ENCODE peak calls at places on chromosomes 12 and 14, in nine cellular contexts. One of them, this sample, is unnamed. For H3K4me1, the result is how much of the 10 kb centered on the place peaks cover.

GRCh38 chr12:115370204-115370603 is 686.2 kb upstream of the TBX3 start:
- DNase-seq in uterus: no peak
- DNase-seq in pancreas: no peak
- DNase-seq in lower lobe of right lung: no peak
- DNase-seq in psoas muscle: no peak
- DNase-seq in MM.1S: no peak
- DNase-seq in A549: no peak
- DNase-seq in A673: no peak
- DNase-seq in PC-9: no peak
- DNase-seq in this sample: no peak

GRCh38 chr14:77554816-77555599 is 56.4 kb upstream of the ISM2 start:
- DNase-seq in PC-9: no peak
- DNase-seq in lower lobe of right lung: no peak
- DNase-seq in A673: no peak
- DNase-seq in uterus: no peak
- DNase-seq in psoas muscle: no peak
- DNase-seq in pancreas: no peak
- DNase-seq in A549: no peak
- DNase-seq in MM.1S: no peak
- DNase-seq in this sample: no peak

GRCh38 chr12:116861331-116861730 is 19.9 kb downstream of the HRK start:
- DNase-seq in lower lobe of right lung: no peak
- DNase-seq in A549: no peak
- DNase-seq in A673: peak
- DNase-seq in pancreas: no peak
- DNase-seq in MM.1S: peak
- DNase-seq in PC-9: no peak
- DNase-seq in psoas muscle: peak
- DNase-seq in uterus: peak
- DNase-seq in this sample: peak

GRCh38 chr12:19744760-19745218 is 305.5 kb downstream of the AEBP2 start:
- DNase-seq in A549: no peak
- DNase-seq in uterus: no peak
- DNase-seq in MM.1S: no peak
- DNase-seq in psoas muscle: no peak
- DNase-seq in lower lobe of right lung: no peak
- DNase-seq in PC-9: no peak
- DNase-seq in A673: no peak
- DNase-seq in pancreas: no peak
- DNase-seq in this sample: no peak

GRCh38 chr14:21070083-21070609 is at the start of gene ARHGEF40:
- DNase-seq in PC-9: peak
- DNase-seq in uterus: peak
- DNase-seq in MM.1S: peak
- DNase-seq in A549: peak
- DNase-seq in lower lobe of right lung: peak
- DNase-seq in pancreas: peak
- DNase-seq in A673: peak
- DNase-seq in psoas muscle: peak
- DNase-seq in this sample: peak

GRCh38 chr12:65891987-65892481 is 67.8 kb downstream of the HMGA2 start:
- DNase-seq in A549: peak
- DNase-seq in psoas muscle: peak
- DNase-seq in MM.1S: no peak
- DNase-seq in lower lobe of right lung: no peak
- DNase-seq in uterus: peak
- DNase-seq in PC-9: peak
- DNase-seq in A673: peak
- DNase-seq in pancreas: no peak
- DNase-seq in this sample: peak

GRCh38 chr14:89629383-89629782 is 212.3 kb upstream of the FOXN3 start:
- DNase-seq in PC-9: no peak
- DNase-seq in uterus: no peak
- DNase-seq in A673: no peak
- DNase-seq in A549: no peak
- DNase-seq in pancreas: no peak
- DNase-seq in MM.1S: no peak
- DNase-seq in psoas muscle: no peak
- DNase-seq in lower lobe of right lung: no peak
- DNase-seq in this sample: no peak

GRCh38 chr12:2654311-2654710 is 140.5 kb upstream of the FKBP4 start:
- DNase-seq in A549: no peak
- DNase-seq in MM.1S: no peak
- DNase-seq in uterus: no peak
- DNase-seq in lower lobe of right lung: no peak
- DNase-seq in pancreas: no peak
- DNase-seq in PC-9: no peak
- DNase-seq in psoas muscle: no peak
- DNase-seq in A673: no peak
- DNase-seq in this sample: no peak

GRCh38 chr14:75389679-75390078 is 38.1 kb upstream of the JDP2 start:
- DNase-seq in psoas muscle: no peak
- DNase-seq in lower lobe of right lung: no peak
- DNase-seq in pancreas: no peak
- DNase-seq in A549: no peak
- DNase-seq in A673: no peak
- DNase-seq in uterus: no peak
- DNase-seq in PC-9: no peak
- DNase-seq in MM.1S: no peak
- DNase-seq in this sample: no peak

GRCh38 chr12:131046813-131047788 is 93.4 kb downstream of the ADGRD1 start:
- DNase-seq in pancreas: no peak
- DNase-seq in MM.1S: no peak
- DNase-seq in A673: no peak
- DNase-seq in psoas muscle: peak
- DNase-seq in PC-9: no peak
- DNase-seq in uterus: no peak
- DNase-seq in lower lobe of right lung: peak
- DNase-seq in A549: no peak
- DNase-seq in this sample: no peak

GRCh38 chr12:121190523-121191031 is 19.4 kb upstream of the P2RX4 start:
- DNase-seq in MM.1S: no peak
- DNase-seq in uterus: no peak
- DNase-seq in pancreas: no peak
- DNase-seq in lower lobe of right lung: no peak
- DNase-seq in PC-9: peak
- DNase-seq in A549: no peak
- DNase-seq in psoas muscle: no peak
- DNase-seq in A673: peak
- DNase-seq in this sample: no peak

DNA sequence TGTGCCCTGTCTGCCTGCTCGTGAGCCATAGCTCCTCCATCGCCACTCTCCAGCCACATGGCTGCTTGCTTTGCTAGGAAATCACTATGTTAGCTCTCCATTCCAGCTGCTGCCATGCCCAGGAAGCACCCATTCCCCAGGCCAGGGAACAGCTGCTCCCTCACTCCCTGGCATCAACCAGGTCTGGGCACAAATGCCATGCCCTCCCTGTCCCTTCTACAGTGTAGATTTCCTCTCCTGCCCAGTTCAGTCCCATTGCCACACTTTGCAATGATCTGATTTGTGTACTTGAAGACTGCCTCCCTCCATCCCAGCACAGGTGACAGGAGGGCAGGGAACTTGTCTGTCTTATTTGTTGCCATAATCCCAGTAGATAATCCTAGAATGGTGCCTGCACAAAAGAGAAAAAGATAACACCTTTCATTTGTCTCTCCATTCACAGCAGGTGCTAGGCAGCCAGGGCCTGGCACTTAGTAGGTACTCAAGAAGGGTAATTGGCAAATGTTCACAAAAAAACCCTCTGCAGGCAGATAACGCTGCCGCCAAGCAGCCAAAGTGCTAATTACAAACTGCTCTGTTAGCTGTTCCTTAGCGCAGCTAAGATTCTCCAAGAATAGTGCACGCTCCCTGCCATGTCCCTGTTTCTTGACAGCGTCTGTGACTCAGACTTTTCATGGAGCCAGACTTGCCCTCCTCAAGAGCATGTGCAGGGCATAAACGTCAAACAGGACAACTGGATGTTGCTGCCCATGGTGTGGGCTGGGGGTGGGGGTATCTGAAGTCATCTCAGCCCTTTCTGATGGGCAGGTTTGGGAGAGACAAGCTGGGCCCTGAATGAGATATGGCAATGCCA is 69.1 kb downstream of the ARL6IP4 start:
- DNase-seq in MM.1S: no peak
- DNase-seq in lower lobe of right lung: no peak
- DNase-seq in uterus: no peak
- DNase-seq in PC-9: no peak
- DNase-seq in psoas muscle: no peak
- DNase-seq in pancreas: no peak
- DNase-seq in A549: no peak
- DNase-seq in A673: no peak
- DNase-seq in this sample: no peak
- TF ChIP-seq CTCF in MM.1S: no peak
- TF ChIP-seq CTCF in lower lobe of right lung: no peak
- TF ChIP-seq CTCF in uterus: no peak
- TF ChIP-seq CTCF in PC-9: no peak
- TF ChIP-seq CTCF in psoas muscle: no peak
- TF ChIP-seq CTCF in pancreas: no peak
- TF ChIP-seq CTCF in A549: no peak
- TF ChIP-seq CTCF in A673: no peak
- TF ChIP-seq CTCF in this sample: no peak

DNA sequence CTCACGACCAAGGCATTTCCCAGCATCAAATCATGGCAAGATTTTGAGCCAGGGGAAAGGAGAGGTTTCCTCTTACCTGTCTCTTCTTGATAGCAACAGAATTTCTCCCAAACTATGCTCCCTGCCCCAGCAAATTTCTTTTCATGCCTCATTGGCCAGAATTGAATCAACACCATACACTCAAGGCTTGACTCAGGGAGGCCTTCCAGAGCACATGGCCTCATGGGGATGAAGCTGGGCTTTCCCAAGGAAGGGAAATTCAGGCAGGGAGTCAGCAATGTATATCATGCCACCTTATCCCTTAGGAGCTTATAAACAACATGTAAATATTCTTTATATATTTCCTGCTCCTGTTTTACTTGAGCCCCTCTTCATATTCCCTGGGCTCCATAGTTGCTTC is 62.1 kb downstream of the ARF6 start:
- DNase-seq in uterus: no peak
- DNase-seq in psoas muscle: no peak
- DNase-seq in A549: no peak
- DNase-seq in MM.1S: no peak
- DNase-seq in lower lobe of right lung: no peak
- DNase-seq in pancreas: no peak
- DNase-seq in PC-9: no peak
- DNase-seq in A673: no peak
- DNase-seq in this sample: no peak
- H3K27ac ChIP-seq in uterus: no peak
- H3K27ac ChIP-seq in psoas muscle: peak
- H3K27ac ChIP-seq in A549: no peak
- H3K27ac ChIP-seq in MM.1S: no peak
- H3K27ac ChIP-seq in lower lobe of right lung: no peak
- H3K27ac ChIP-seq in pancreas: no peak
- H3K27ac ChIP-seq in PC-9: peak
- H3K27ac ChIP-seq in A673: no peak
- H3K27ac ChIP-seq in this sample: no peak

DNA sequence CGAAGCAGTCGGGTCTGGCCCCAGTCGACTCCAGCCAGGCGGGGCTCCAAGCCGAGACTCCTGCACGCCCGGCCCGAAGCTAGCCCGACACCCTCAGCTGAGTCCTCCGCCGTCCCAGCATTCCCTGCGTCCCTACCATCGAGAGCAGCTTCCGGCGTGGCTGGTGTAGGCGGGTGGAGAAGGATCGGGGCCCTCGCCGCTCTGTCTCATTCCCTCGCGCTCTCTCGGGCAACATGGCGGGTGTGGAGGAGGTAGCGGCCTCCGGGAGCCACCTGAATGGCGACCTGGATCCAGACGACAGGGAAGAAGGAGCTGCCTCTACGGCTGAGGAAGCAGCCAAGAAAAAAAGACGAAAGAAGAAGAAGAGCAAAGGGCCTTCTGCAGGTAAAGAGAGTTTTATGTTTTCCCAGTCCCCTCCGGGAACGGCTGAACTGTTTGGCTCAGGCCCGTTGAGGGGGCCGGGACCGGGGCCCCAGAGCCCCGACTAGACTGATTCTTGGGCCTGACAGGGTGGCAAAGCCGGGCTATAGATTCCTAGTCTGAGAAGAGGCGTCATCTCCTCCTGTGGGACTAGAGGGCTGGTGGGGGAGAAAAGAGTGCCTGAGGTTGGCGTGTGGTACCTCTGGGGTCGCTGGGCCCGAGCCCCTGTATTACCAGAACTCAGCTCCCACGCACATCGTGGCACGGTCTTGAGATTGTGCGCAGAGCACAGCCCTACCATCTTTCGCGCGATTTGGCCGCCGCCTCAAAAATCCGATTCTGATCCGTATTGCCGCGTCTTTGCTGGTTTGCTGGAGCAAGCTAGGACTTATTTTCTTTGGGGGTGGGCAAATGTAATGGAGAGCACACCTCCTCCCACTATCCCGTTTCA is at the start of gene METAP2:
- DNase-seq in MM.1S: peak
- DNase-seq in A673: peak
- DNase-seq in pancreas: peak
- DNase-seq in A549: peak
- DNase-seq in lower lobe of right lung: peak
- DNase-seq in PC-9: peak
- DNase-seq in psoas muscle: peak
- DNase-seq in uterus: peak
- DNase-seq in this sample: peak
- H3K4me1 ChIP-seq in MM.1S: under half
- H3K4me1 ChIP-seq in A673: under half
- H3K4me1 ChIP-seq in pancreas: under half
- H3K4me1 ChIP-seq in A549: under half
- H3K4me1 ChIP-seq in lower lobe of right lung: under half
- H3K4me1 ChIP-seq in PC-9: under half
- H3K4me1 ChIP-seq in psoas muscle: under half
- H3K4me1 ChIP-seq in uterus: under half
- H3K4me1 ChIP-seq in this sample: under half

GRCh38 chr14:79583738-79584405 is 627.4 kb downstream of the DIO2 start:
- DNase-seq in pancreas: no peak
- DNase-seq in A673: no peak
- DNase-seq in lower lobe of right lung: no peak
- DNase-seq in PC-9: no peak
- DNase-seq in psoas muscle: no peak
- DNase-seq in A549: no peak
- DNase-seq in uterus: no peak
- DNase-seq in MM.1S: no peak
- DNase-seq in this sample: no peak

GRCh38 chr14:79587194-79587593 is 624.1 kb downstream of the DIO2 start:
- DNase-seq in pancreas: no peak
- DNase-seq in PC-9: no peak
- DNase-seq in uterus: no peak
- DNase-seq in lower lobe of right lung: no peak
- DNase-seq in A549: no peak
- DNase-seq in A673: peak
- DNase-seq in MM.1S: no peak
- DNase-seq in psoas muscle: no peak
- DNase-seq in this sample: no peak

GRCh38 chr14:79586401-79586800 is 624.9 kb downstream of the DIO2 start:
- DNase-seq in A673: no peak
- DNase-seq in lower lobe of right lung: peak
- DNase-seq in PC-9: no peak
- DNase-seq in A549: no peak
- DNase-seq in pancreas: no peak
- DNase-seq in psoas muscle: no peak
- DNase-seq in uterus: no peak
- DNase-seq in MM.1S: no peak
- DNase-seq in this sample: no peak

GRCh38 chr14:79585845-79586244 is 625.5 kb downstream of the DIO2 start:
- DNase-seq in PC-9: no peak
- DNase-seq in A673: no peak
- DNase-seq in psoas muscle: no peak
- DNase-seq in MM.1S: no peak
- DNase-seq in uterus: no peak
- DNase-seq in A549: no peak
- DNase-seq in pancreas: no peak
- DNase-seq in lower lobe of right lung: no peak
- DNase-seq in this sample: no peak

GRCh38 chr14:79584679-79585078 is 626.6 kb downstream of the DIO2 start:
- DNase-seq in pancreas: no peak
- DNase-seq in lower lobe of right lung: no peak
- DNase-seq in uterus: no peak
- DNase-seq in PC-9: no peak
- DNase-seq in MM.1S: no peak
- DNase-seq in A549: no peak
- DNase-seq in psoas muscle: no peak
- DNase-seq in A673: peak
- DNase-seq in this sample: no peak
- TF ChIP-seq CTCF in pancreas: no peak
- TF ChIP-seq CTCF in lower lobe of right lung: no peak
- TF ChIP-seq CTCF in uterus: no peak
- TF ChIP-seq CTCF in PC-9: no peak
- TF ChIP-seq CTCF in MM.1S: no peak
- TF ChIP-seq CTCF in A549: peak
- TF ChIP-seq CTCF in psoas muscle: no peak
- TF ChIP-seq CTCF in A673: peak
- TF ChIP-seq CTCF in this sample: no peak